ENCODE peak calls at places on chromosomes 5 and 9, in six cellular contexts. One of them, this sample, is unnamed.

GRCh38 chr9:92180669-92181181 is 65.5 kb upstream of the SPTLC1 start:
- DNase-seq in NCI-H69: peak
- DNase-seq in NCI-H460: peak
- DNase-seq in activated CD8-positive, alpha-beta memory T cell treated with anti-CD3 and anti-CD28 coated beads for 24 hours: no peak
- DNase-seq in K562: peak
- DNase-seq in NCI-H1417: peak
- DNase-seq in this sample: peak

GRCh38 chr9:117415584-117415937 is 704 bp upstream of the ASTN2 start:
- DNase-seq in NCI-H69: peak
- DNase-seq in NCI-H460: no peak
- DNase-seq in activated CD8-positive, alpha-beta memory T cell treated with anti-CD3 and anti-CD28 coated beads for 24 hours: no peak
- DNase-seq in K562: no peak
- DNase-seq in NCI-H1417: no peak
- DNase-seq in this sample: peak

GRCh38 chr9:33813712-33814641 is 3.0 kb upstream of the UBE2R2 start:
- DNase-seq in NCI-H69: peak
- DNase-seq in NCI-H460: peak
- DNase-seq in activated CD8-positive, alpha-beta memory T cell treated with anti-CD3 and anti-CD28 coated beads for 24 hours: no peak
- DNase-seq in K562: peak
- DNase-seq in NCI-H1417: peak
- DNase-seq in this sample: peak

GRCh38 chr5:125961150-125961549 is 462.1 kb upstream of the GRAMD2B start:
- DNase-seq in NCI-H69: no peak
- DNase-seq in NCI-H460: no peak
- DNase-seq in activated CD8-positive, alpha-beta memory T cell treated with anti-CD3 and anti-CD28 coated beads for 24 hours: no peak
- DNase-seq in K562: no peak
- DNase-seq in NCI-H1417: no peak
- DNase-seq in this sample: no peak

GRCh38 chr5:147876141-147876540 is 2.4 kb upstream of the SCGB3A2 start:
- DNase-seq in NCI-H69: no peak
- DNase-seq in NCI-H460: no peak
- DNase-seq in activated CD8-positive, alpha-beta memory T cell treated with anti-CD3 and anti-CD28 coated beads for 24 hours: no peak
- DNase-seq in K562: no peak
- DNase-seq in NCI-H1417: no peak
- DNase-seq in this sample: no peak

GRCh38 chr9:94056442-94056974 is 27.8 kb upstream of the PTPDC1 start:
- DNase-seq in NCI-H69: peak
- DNase-seq in NCI-H460: no peak
- DNase-seq in activated CD8-positive, alpha-beta memory T cell treated with anti-CD3 and anti-CD28 coated beads for 24 hours: no peak
- DNase-seq in K562: no peak
- DNase-seq in NCI-H1417: peak
- DNase-seq in this sample: peak

GRCh38 chr5:84614907-84615306 is 230.2 kb upstream of the EDIL3 start:
- DNase-seq in NCI-H69: no peak
- DNase-seq in NCI-H460: no peak
- DNase-seq in activated CD8-positive, alpha-beta memory T cell treated with anti-CD3 and anti-CD28 coated beads for 24 hours: no peak
- DNase-seq in K562: no peak
- DNase-seq in NCI-H1417: no peak
- DNase-seq in this sample: no peak

GRCh38 chr9:33304367-33304766 is 14.1 kb downstream of the NFX1 start:
- DNase-seq in NCI-H69: no peak
- DNase-seq in NCI-H460: no peak
- DNase-seq in activated CD8-positive, alpha-beta memory T cell treated with anti-CD3 and anti-CD28 coated beads for 24 hours: no peak
- DNase-seq in K562: no peak
- DNase-seq in NCI-H1417: no peak
- DNase-seq in this sample: no peak

GRCh38 chr5:102753889-102754498 is 1.1 kb upstream of the PAM start:
- DNase-seq in NCI-H69: peak
- DNase-seq in NCI-H460: no peak
- DNase-seq in activated CD8-positive, alpha-beta memory T cell treated with anti-CD3 and anti-CD28 coated beads for 24 hours: no peak
- DNase-seq in K562: no peak
- DNase-seq in NCI-H1417: no peak
- DNase-seq in this sample: no peak

GRCh38 chr5:77924081-77924480 is 147.9 kb upstream of the TBCA start:
- DNase-seq in NCI-H69: peak
- DNase-seq in NCI-H460: no peak
- DNase-seq in activated CD8-positive, alpha-beta memory T cell treated with anti-CD3 and anti-CD28 coated beads for 24 hours: no peak
- DNase-seq in K562: no peak
- DNase-seq in NCI-H1417: peak
- DNase-seq in this sample: no peak

GRCh38 chr5:141234109-141234508 is 11.0 kb downstream of the PCDHB14 start:
- DNase-seq in NCI-H69: no peak
- DNase-seq in NCI-H460: no peak
- DNase-seq in activated CD8-positive, alpha-beta memory T cell treated with anti-CD3 and anti-CD28 coated beads for 24 hours: no peak
- DNase-seq in K562: no peak
- DNase-seq in NCI-H1417: no peak
- DNase-seq in this sample: peak

GRCh38 chr5:149940077-149940574 is 4.5 kb downstream of the PDE6A start:
- DNase-seq in NCI-H69: peak
- DNase-seq in NCI-H460: no peak
- DNase-seq in activated CD8-positive, alpha-beta memory T cell treated with anti-CD3 and anti-CD28 coated beads for 24 hours: no peak
- DNase-seq in K562: peak
- DNase-seq in NCI-H1417: no peak
- DNase-seq in this sample: no peak

GRCh38 chr5:154755361-154756202 is at the start of gene LARP1:
- DNase-seq in NCI-H69: peak
- DNase-seq in NCI-H460: no peak
- DNase-seq in activated CD8-positive, alpha-beta memory T cell treated with anti-CD3 and anti-CD28 coated beads for 24 hours: no peak
- DNase-seq in K562: peak
- DNase-seq in NCI-H1417: peak
- DNase-seq in this sample: peak

GRCh38 chr9:89986190-89986589 is 381.4 kb downstream of the GADD45G start:
- DNase-seq in NCI-H69: peak
- DNase-seq in NCI-H460: no peak
- DNase-seq in activated CD8-positive, alpha-beta memory T cell treated with anti-CD3 and anti-CD28 coated beads for 24 hours: peak
- DNase-seq in K562: no peak
- DNase-seq in NCI-H1417: no peak
- DNase-seq in this sample: peak

GRCh38 chr5:62001640-62002039 is 304.4 kb upstream of the KIF2A start:
- DNase-seq in NCI-H69: no peak
- DNase-seq in NCI-H460: no peak
- DNase-seq in activated CD8-positive, alpha-beta memory T cell treated with anti-CD3 and anti-CD28 coated beads for 24 hours: no peak
- DNase-seq in K562: no peak
- DNase-seq in NCI-H1417: no peak
- DNase-seq in this sample: no peak

GRCh38 chr5:140108093-140109049 is 5.5 kb upstream of the PURA start:
- DNase-seq in NCI-H69: peak
- DNase-seq in NCI-H460: no peak
- DNase-seq in activated CD8-positive, alpha-beta memory T cell treated with anti-CD3 and anti-CD28 coated beads for 24 hours: no peak
- DNase-seq in K562: peak
- DNase-seq in NCI-H1417: no peak
- DNase-seq in this sample: peak

GRCh38 chr5:18850159-18850558 is 1137.8 kb downstream of the CDH18 start:
- DNase-seq in NCI-H69: no peak
- DNase-seq in NCI-H460: no peak
- DNase-seq in activated CD8-positive, alpha-beta memory T cell treated with anti-CD3 and anti-CD28 coated beads for 24 hours: no peak
- DNase-seq in K562: no peak
- DNase-seq in NCI-H1417: no peak
- DNase-seq in this sample: no peak

This sample was measured in DMS53.